ENCODE peak calls at places on chromosome 6, in nine cellular contexts. C, W, H, J, S, D, X, P and Q are unnamed samples. For H3K36me3, the result is how much of the 10 kb centered on the place peaks cover.

GRCh38 chr6:165729307-165729936 is 66.4 kb upstream of the PDE10A start:
- DNase-seq in C (peak), W (peak), H (peak), J (no peak), S (no peak), D (no peak), X (peak), P (no peak), Q (peak)

GRCh38 chr6:551405-551804 is 105.5 kb downstream of the HUS1B start:
- DNase-seq in C (no peak), W (no peak), H (peak), J (no peak), S (no peak), D (no peak), X (peak), P (no peak), Q (peak)

GRCh38 chr6:37473364-37474095 is 26.2 kb downstream of the CCDC167 start:
- DNase-seq in C (peak), W (peak), H (peak), J (no peak), S (peak), D (no peak), X (no peak), P (no peak), Q (no peak)

GRCh38 chr6:107128577-107128976 is 13.3 kb upstream of the BEND3 start:
- DNase-seq in C (no peak), W (no peak), H (no peak), J (no peak), S (no peak), D (no peak), X (no peak), P (no peak), Q (no peak)

GRCh38 chr6:44084231-44085014 is 42.8 kb downstream of the MRPL14 start:
- DNase-seq in C (no peak), W (peak), H (peak), J (peak), S (peak), D (no peak), X (no peak), P (no peak), Q (no peak)

GRCh38 chr6:87929843-87930288 is 117.8 kb upstream of the SPACA1 start:
- DNase-seq in C (peak), W (peak), H (peak), J (peak), S (peak), D (peak), X (peak), P (peak), Q (peak)

GRCh38 chr6:158654498-158654897 is 4.6 kb downstream of the SYTL3 start:
- DNase-seq in C (peak), W (peak), H (peak), J (peak), S (peak), D (peak), X (peak), P (no peak), Q (peak)

GRCh38 chr6:158803733-158804143 is 15.4 kb downstream of the EZR start:
- DNase-seq in C (peak), W (no peak), H (no peak), J (no peak), S (no peak), D (no peak), X (no peak), P (peak), Q (peak)

GRCh38 chr6:121436172-121436965 is 923 bp downstream of the GJA1 start:
- DNase-seq in C (no peak), W (no peak), H (no peak), J (no peak), S (peak), D (no peak), X (no peak), P (no peak), Q (no peak)

GRCh38 chr6:105432797-105433196 is 29.9 kb upstream of the PREP start:
- DNase-seq in C (no peak), W (peak), H (peak), J (no peak), S (no peak), D (no peak), X (no peak), P (no peak), Q (peak)

GRCh38 chr6:165854061-165854862 is 191.2 kb upstream of the PDE10A start:
- DNase-seq in C (no peak), W (no peak), H (no peak), J (no peak), S (no peak), D (no peak), X (no peak), P (no peak), Q (no peak)

GRCh38 chr6:154127638-154128037 is 88.6 kb downstream of the OPRM1 start:
- DNase-seq in C (no peak), W (no peak), H (no peak), J (no peak), S (no peak), D (no peak), X (no peak), P (no peak), Q (no peak)

GRCh38 chr6:29227235-29227634 is 56.5 kb downstream of the OR2J2 start:
- DNase-seq in C (no peak), W (no peak), H (no peak), J (no peak), S (no peak), D (no peak), X (no peak), P (no peak), Q (no peak)

GRCh38 chr6:36098920-36099647 is 31.2 kb upstream of the MAPK13 start:
- DNase-seq in C (no peak), W (no peak), H (peak), J (no peak), S (no peak), D (no peak), X (peak), P (no peak), Q (no peak)

GRCh38 chr6:32168350-32168749 is 4.0 kb downstream of the EGFL8 start:
- DNase-seq in C (no peak), W (no peak), H (no peak), J (no peak), S (no peak), D (no peak), X (no peak), P (no peak), Q (no peak)

GRCh38 chr6:37042139-37042538 is 36.7 kb downstream of the FGD2 start:
- DNase-seq in C (no peak), W (no peak), H (no peak), J (no peak), S (no peak), D (peak), X (no peak), P (no peak), Q (no peak)

GRCh38 chr6:27617046-27617687 is 144.3 kb upstream of the ZNF184 start:
- DNase-seq in C (no peak), W (no peak), H (no peak), J (no peak), S (no peak), D (no peak), X (no peak), P (no peak), Q (peak)

GRCh38 chr6:36961441-36962430 is 7.2 kb downstream of the PI16 start:
- DNase-seq in C (no peak), W (peak), H (no peak), J (no peak), S (no peak), D (no peak), X (no peak), P (no peak), Q (no peak)

GRCh38 chr6:158706369-158706982 is 56.6 kb downstream of the SYTL3 start:
- DNase-seq in C (peak), W (peak), H (peak), J (peak), S (peak), D (no peak), X (peak), P (no peak), Q (peak)

GRCh38 chr6:137973201-137973600 is 106.1 kb downstream of the TNFAIP3 start:
- DNase-seq in C (no peak), W (no peak), H (no peak), J (no peak), S (no peak), D (no peak), X (no peak), P (no peak), Q (no peak)

GRCh38 chr6:107853226-107853625 is 29.1 kb upstream of the SCML4 start:
- DNase-seq in C (no peak), W (no peak), H (no peak), J (no peak), S (no peak), D (no peak), X (no peak), P (no peak), Q (no peak)

GRCh38 chr6:37530294-37530693 is 30.6 kb upstream of the CCDC167 start:
- DNase-seq in C (no peak), W (no peak), H (no peak), J (no peak), S (no peak), D (no peak), X (no peak), P (no peak), Q (no peak)

GRCh38 chr6:116101790-116102189 is 1.1 kb downstream of the NT5DC1 start:
- DNase-seq in C (no peak), W (no peak), H (no peak), J (no peak), S (no peak), D (no peak), X (no peak), P (no peak), Q (no peak)

GRCh38 chr6:112311950-112312547 is 35.1 kb upstream of the RFPL4B start:
- DNase-seq in C (no peak), W (no peak), H (peak), J (no peak), S (no peak), D (no peak), X (no peak), P (no peak), Q (no peak)

GRCh38 chr6:110398778-110399177 is 16.6 kb downstream of the DDO start:
- DNase-seq in C (no peak), W (no peak), H (peak), J (no peak), S (no peak), D (no peak), X (no peak), P (no peak), Q (peak)

GRCh38 chr6:113065606-113066005 is 718.5 kb downstream of the RFPL4B start:
- DNase-seq in C (no peak), W (peak), H (peak), J (no peak), S (no peak), D (no peak), X (no peak), P (no peak), Q (peak)

GRCh38 chr6:14455442-14455841 is 337.9 kb downstream of the CD83 start:
- DNase-seq in C (no peak), W (no peak), H (no peak), J (no peak), S (no peak), D (no peak), X (no peak), P (no peak), Q (no peak)

GRCh38 chr6:37456126-37456525 is 23.1 kb downstream of the CMTR1 start:
- DNase-seq in C (no peak), W (no peak), H (peak), J (no peak), S (no peak), D (no peak), X (no peak), P (no peak), Q (peak)

GRCh38 chr6:49462071-49462470 is 982 bp downstream of the MMUT start:
- DNase-seq in C (no peak), W (no peak), H (peak), J (no peak), S (no peak), D (no peak), X (no peak), P (no peak), Q (no peak)

GRCh38 chr6:170522565-170523183 is 30.4 kb downstream of the PSMB1 start:
- DNase-seq in C (no peak), W (no peak), H (peak), J (no peak), S (no peak), D (no peak), X (peak), P (no peak), Q (no peak)

GRCh38 chr6:22028403-22028802 is 268.4 kb downstream of the PRL start:
- DNase-seq in C (no peak), W (no peak), H (no peak), J (no peak), S (no peak), D (no peak), X (no peak), P (no peak), Q (no peak)

GRCh38 chr6:168166627-168167026 is 87.6 kb upstream of the FRMD1 start:
- DNase-seq in C (no peak), W (no peak), H (no peak), J (no peak), S (no peak), D (no peak), X (no peak), P (no peak), Q (no peak)

GRCh38 chr6:55101157-55101556 is 73.2 kb upstream of the HCRTR2 start:
- DNase-seq in C (no peak), W (no peak), H (no peak), J (no peak), S (no peak), D (no peak), X (no peak), P (no peak), Q (no peak)

GRCh38 chr6:112839525-112839961 is 492.4 kb downstream of the RFPL4B start:
- DNase-seq in C (no peak), W (no peak), H (peak), J (no peak), S (no peak), D (no peak), X (no peak), P (no peak), Q (peak)

GRCh38 chr6:89243331-89243629 is 26.1 kb upstream of the GABRR1 start:
- DNase-seq in C (no peak), W (no peak), H (no peak), J (no peak), S (no peak), D (no peak), X (no peak), P (no peak), Q (no peak)

GRCh38 chr6:45483501-45483900 is 105.8 kb upstream of the SUPT3H start:
- DNase-seq in C (no peak), W (no peak), H (peak), J (no peak), S (no peak), D (no peak), X (no peak), P (no peak), Q (no peak)

GRCh38 chr6:111789593-111789992 is 83.7 kb downstream of the FYN start:
- DNase-seq in C (no peak), W (peak), H (peak), J (peak), S (peak), D (no peak), X (no peak), P (no peak), Q (no peak)

GRCh38 chr6:152201134-152201533 is 393.7 kb downstream of the ESR1 start:
- DNase-seq in C (no peak), W (no peak), H (no peak), J (no peak), S (no peak), D (no peak), X (no peak), P (no peak), Q (no peak)

GRCh38 chr6:152207915-152208714 is 400.6 kb downstream of the ESR1 start:
- DNase-seq in C (no peak), W (no peak), H (no peak), J (no peak), S (no peak), D (no peak), X (no peak), P (no peak), Q (no peak)

GRCh38 chr6:152209211-152209610 is 401.7 kb downstream of the ESR1 start:
- DNase-seq in C (no peak), W (no peak), H (no peak), J (no peak), S (no peak), D (no peak), X (no peak), P (no peak), Q (no peak)

GRCh38 chr6:152204584-152204983 is 397.1 kb downstream of the ESR1 start:
- DNase-seq in C (no peak), W (no peak), H (no peak), J (no peak), S (no peak), D (no peak), X (no peak), P (no peak), Q (no peak)

GRCh38 chr6:152206072-152206818 is 398.8 kb downstream of the ESR1 start:
- DNase-seq in C (peak), W (no peak), H (peak), J (no peak), S (peak), D (no peak), X (peak), P (no peak), Q (no peak)
- H3K36me3 ChIP-seq in C (half or more), W (under half), H (under half), J (half or more), S (under half), D (half or more), X (under half), P (half or more), Q (under half)

GRCh38 chr6:7315684-7316366 is 2.8 kb upstream of the SSR1 start:
- DNase-seq in C (no peak), W (no peak), H (no peak), J (no peak), S (no peak), D (no peak), X (no peak), P (no peak), Q (no peak)

GRCh38 chr6:7312616-7313504 is at the start of gene SSR1:
- DNase-seq in C (peak), W (peak), H (peak), J (peak), S (peak), D (peak), X (peak), P (peak), Q (peak)

GRCh38 chr6:7311920-7312615 is 931 bp downstream of the SSR1 start:
- DNase-seq in C (no peak), W (no peak), H (peak), J (no peak), S (no peak), D (no peak), X (no peak), P (no peak), Q (peak)

GRCh38 chr6:7314414-7314813 is 1.4 kb upstream of the SSR1 start:
- DNase-seq in C (no peak), W (no peak), H (no peak), J (no peak), S (no peak), D (no peak), X (no peak), P (no peak), Q (no peak)

DNA sequence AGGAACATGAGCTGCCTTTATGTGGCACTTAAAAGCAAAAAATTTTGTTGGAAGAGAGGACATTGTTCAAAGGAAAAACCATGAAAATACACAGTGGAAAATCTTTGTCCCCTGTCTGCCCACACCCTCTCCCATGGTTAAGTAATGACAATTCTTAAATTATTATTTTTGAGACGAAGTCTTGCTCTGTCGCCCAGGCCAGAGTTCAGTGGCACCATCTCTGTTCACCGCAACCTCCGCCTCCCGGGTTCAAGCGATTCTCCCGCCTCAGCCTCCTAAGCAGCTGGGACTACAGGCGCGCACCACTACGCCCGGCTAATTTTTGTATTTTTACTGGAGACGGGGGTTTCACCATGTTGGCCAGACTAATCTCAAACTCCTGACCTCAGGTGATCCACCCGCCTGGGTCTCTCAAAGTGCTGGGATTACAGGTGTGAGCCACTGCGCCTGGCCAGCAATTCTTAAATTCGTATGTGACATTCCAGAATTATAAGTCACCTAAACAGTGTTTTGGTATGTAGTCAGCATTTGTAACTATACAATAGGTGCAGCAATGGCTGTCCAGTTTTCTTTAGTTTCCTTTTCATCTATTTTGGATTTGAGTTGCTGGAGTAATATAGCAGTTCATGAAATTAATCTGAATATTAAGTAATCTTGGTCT is 636 bp upstream of the SSR1 start:
- DNase-seq in C (no peak), W (no peak), H (no peak), J (no peak), S (no peak), D (no peak), X (peak), P (no peak), Q (no peak)
- H3K27ac ChIP-seq in C (peak), W (peak), H (peak), J (peak), S (peak), D (peak), X (peak), P (peak), Q (peak)

DNA sequence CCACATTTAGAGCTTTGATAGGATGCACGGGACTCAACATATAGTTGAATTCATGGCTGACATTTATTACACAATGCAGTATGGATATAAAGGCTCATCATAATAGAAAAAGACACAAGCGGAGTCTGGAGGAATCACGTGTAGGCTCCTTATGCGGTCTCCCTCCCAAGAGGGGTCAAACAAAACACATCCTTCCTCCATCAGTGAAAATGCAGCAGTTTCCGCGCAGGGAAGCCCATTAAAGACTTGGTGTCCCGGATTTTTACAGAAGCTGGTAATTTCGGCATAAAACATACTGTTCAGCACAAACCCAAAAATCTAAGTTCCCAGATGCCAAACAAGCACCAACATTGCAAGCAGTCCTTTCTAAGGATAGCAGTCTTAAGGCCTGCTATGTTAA is 1.1 kb downstream of the USP45 start:
- DNase-seq in C (no peak), W (no peak), H (peak), J (no peak), S (no peak), D (no peak), X (no peak), P (no peak), Q (peak)
- H3K4me3 ChIP-seq in C (peak), W (no peak), H (peak), J (peak), S (peak), D (peak), X (peak), P (peak), Q (peak)

GRCh38 chr6:35089935-35090505 is 51.1 kb downstream of the TCP11 start:
- DNase-seq in C (peak), W (no peak), H (peak), J (no peak), S (no peak), D (no peak), X (peak), P (no peak), Q (peak)
- H3K36me3 ChIP-seq in C (half or more), W (under half), H (under half), J (under half), S (under half), D (half or more), X (under half), P (under half), Q (under half)

DNA sequence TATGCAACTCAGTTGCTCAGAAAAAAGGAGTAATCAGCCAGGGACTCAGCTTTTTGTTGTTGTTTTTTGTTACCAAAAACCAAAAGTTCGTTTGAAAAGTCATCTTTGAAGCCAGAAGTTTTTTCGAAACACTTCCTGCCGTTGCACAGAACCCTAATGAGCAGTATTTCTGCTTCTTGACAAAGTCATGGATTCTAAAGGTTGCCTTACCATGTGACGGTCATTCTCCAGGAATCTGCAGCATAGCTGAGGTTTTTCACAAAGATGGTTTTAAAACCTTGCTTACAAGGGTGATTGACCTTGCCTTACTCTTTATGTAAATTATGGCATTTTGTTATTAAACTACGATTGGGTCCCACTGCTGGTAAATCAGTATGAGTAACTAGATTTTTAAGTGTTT is 2.0 kb downstream of the RAB32 start:
- DNase-seq in C (no peak), W (no peak), H (peak), J (no peak), S (no peak), D (no peak), X (no peak), P (no peak), Q (peak)
- H3K27ac ChIP-seq in C (no peak), W (no peak), H (peak), J (peak), S (peak), D (peak), X (no peak), P (no peak), Q (peak)